ENCODE peak calls at places on chromosome 18, in four cellular contexts. One of them, this sample, is unnamed.

GRCh38 chr18:45617284-45617683 is 2.0 kb downstream of the SLC14A2 start:
- DNase-seq in psoas muscle: peak; percentile 82
- DNase-seq in T-cell: no peak
- DNase-seq in AG09319: peak; percentile 72
- DNase-seq in this sample: no peak

GRCh38 chr18:58049000-58049688 is 5.1 kb downstream of the NEDD4L start:
- DNase-seq in psoas muscle: no peak
- DNase-seq in AG09319: no peak
- DNase-seq in T-cell: no peak
- DNase-seq in this sample: no peak

GRCh38 chr18:57915848-57916596 is 112.9 kb upstream of the ATP8B1 start:
- DNase-seq in psoas muscle: no peak
- DNase-seq in T-cell: no peak
- DNase-seq in AG09319: no peak
- DNase-seq in this sample: no peak

GRCh38 chr18:5288517-5288935 is 7.0 kb downstream of the ZBTB14 start:
- DNase-seq in psoas muscle: no peak
- DNase-seq in T-cell: no peak
- DNase-seq in AG09319: no peak
- DNase-seq in this sample: no peak

GRCh38 chr18:68764016-68764415 is 33.9 kb upstream of the CCDC102B start:
- DNase-seq in psoas muscle: no peak
- DNase-seq in T-cell: no peak
- DNase-seq in AG09319: no peak
- DNase-seq in this sample: no peak

GRCh38 chr18:35451032-35451431 is 46.7 kb downstream of the INO80C start:
- DNase-seq in AG09319: no peak
- DNase-seq in T-cell: no peak
- DNase-seq in psoas muscle: no peak
- DNase-seq in this sample: no peak

GRCh38 chr18:23547806-23548205 is 38.5 kb downstream of the NPC1 start:
- DNase-seq in AG09319: no peak
- DNase-seq in psoas muscle: no peak
- DNase-seq in T-cell: no peak
- DNase-seq in this sample: peak; percentile 56

GRCh38 chr18:56200381-56200831 is 438.0 kb downstream of the TXNL1 start:
- DNase-seq in psoas muscle: no peak
- DNase-seq in T-cell: no peak
- DNase-seq in AG09319: no peak
- DNase-seq in this sample: peak; percentile 23

GRCh38 chr18:24878289-24878688 is 417.9 kb downstream of the HRH4 start:
- DNase-seq in T-cell: no peak
- DNase-seq in AG09319: peak; percentile 45
- DNase-seq in psoas muscle: no peak
- DNase-seq in this sample: no peak

GRCh38 chr18:75044791-75045190 is 164.1 kb downstream of the PTGR3 start:
- DNase-seq in T-cell: no peak
- DNase-seq in AG09319: no peak
- DNase-seq in psoas muscle: no peak
- DNase-seq in this sample: no peak

GRCh38 chr18:3603460-3604259 is 153.7 kb downstream of the TGIF1 start:
- DNase-seq in psoas muscle: no peak
- DNase-seq in T-cell: no peak
- DNase-seq in AG09319: peak; percentile 97
- DNase-seq in this sample: peak; percentile 98

GRCh38 chr18:55275042-55275897 is 312.7 kb downstream of the TCF4 start:
- DNase-seq in T-cell: no peak
- DNase-seq in psoas muscle: peak; percentile 73
- DNase-seq in AG09319: no peak
- DNase-seq in this sample: no peak

GRCh38 chr18:68918216-68918615 is 120.3 kb downstream of the CCDC102B start:
- DNase-seq in psoas muscle: no peak
- DNase-seq in T-cell: no peak
- DNase-seq in AG09319: no peak
- DNase-seq in this sample: no peak

GRCh38 chr18:30814446-30814845 is 228.1 kb downstream of the DSC3 start:
- DNase-seq in T-cell: no peak
- DNase-seq in psoas muscle: no peak
- DNase-seq in AG09319: no peak
- DNase-seq in this sample: no peak

GRCh38 chr18:46250812-46251173 is 146.6 kb downstream of the HAUS1 start:
- DNase-seq in AG09319: no peak
- DNase-seq in T-cell: no peak
- DNase-seq in psoas muscle: no peak
- DNase-seq in this sample: no peak

GRCh38 chr18:13510594-13510993 is 215.8 kb downstream of the FAM210A start:
- DNase-seq in AG09319: no peak
- DNase-seq in T-cell: no peak
- DNase-seq in psoas muscle: no peak
- DNase-seq in this sample: no peak

GRCh38 chr18:24321071-24321470 is 76.6 kb downstream of the OSBPL1A start:
- DNase-seq in psoas muscle: no peak
- DNase-seq in T-cell: no peak
- DNase-seq in AG09319: no peak
- DNase-seq in this sample: no peak

GRCh38 chr18:61657066-61657732 is 235.6 kb downstream of the RNF152 start:
- DNase-seq in psoas muscle: no peak
- DNase-seq in AG09319: no peak
- DNase-seq in T-cell: no peak
- DNase-seq in this sample: no peak

GRCh38 chr18:11982981-11983380 is 1.7 kb downstream of the IMPA2 start:
- DNase-seq in psoas muscle: no peak
- DNase-seq in T-cell: no peak
- DNase-seq in AG09319: no peak
- DNase-seq in this sample: no peak

GRCh38 chr18:61892683-61893303 is at the start of gene RNF152:
- DNase-seq in psoas muscle: peak; percentile 23
- DNase-seq in AG09319: no peak
- DNase-seq in T-cell: no peak
- DNase-seq in this sample: no peak

GRCh38 chr18:9066817-9067306 is 35.6 kb upstream of the NDUFV2 start:
- DNase-seq in psoas muscle: no peak
- DNase-seq in T-cell: no peak
- DNase-seq in AG09319: no peak
- DNase-seq in this sample: no peak

GRCh38 chr18:40470753-40471152 is 1484.3 kb upstream of the PIK3C3 start:
- DNase-seq in AG09319: no peak
- DNase-seq in T-cell: no peak
- DNase-seq in psoas muscle: no peak
- DNase-seq in this sample: no peak

GRCh38 chr18:63534615-63535014 is 7.6 kb upstream of the SERPINB12 start:
- DNase-seq in AG09319: no peak
- DNase-seq in T-cell: no peak
- DNase-seq in psoas muscle: no peak
- DNase-seq in this sample: no peak

GRCh38 chr18:9671214-9671613 is 36.9 kb upstream of the RAB31 start:
- DNase-seq in AG09319: no peak
- DNase-seq in psoas muscle: no peak
- DNase-seq in T-cell: no peak
- DNase-seq in this sample: no peak

GRCh38 chr18:7605705-7606104 is 38.6 kb downstream of the PTPRM start:
- DNase-seq in psoas muscle: no peak
- DNase-seq in AG09319: no peak
- DNase-seq in T-cell: no peak
- DNase-seq in this sample: no peak

GRCh38 chr18:54161267-54161666 is 63.2 kb downstream of the MBD2 start:
- DNase-seq in psoas muscle: no peak
- DNase-seq in AG09319: no peak
- DNase-seq in T-cell: no peak
- DNase-seq in this sample: no peak

GRCh38 chr18:61196745-61197144 is 136.5 kb upstream of the CDH20 start:
- DNase-seq in T-cell: no peak
- DNase-seq in AG09319: no peak
- DNase-seq in psoas muscle: no peak
- DNase-seq in this sample: no peak

GRCh38 chr18:10010611-10011015 is 96.8 kb downstream of the VAPA start:
- DNase-seq in T-cell: no peak
- DNase-seq in AG09319: peak; percentile 78
- DNase-seq in psoas muscle: peak; percentile 28
- DNase-seq in this sample: peak; percentile 38

GRCh38 chr18:44700652-44701051 is 20.0 kb downstream of the SETBP1 start:
- DNase-seq in psoas muscle: no peak
- DNase-seq in T-cell: peak; percentile 21
- DNase-seq in AG09319: no peak
- DNase-seq in this sample: no peak

GRCh38 chr18:22465859-22466602 is 48.3 kb upstream of the CTAGE1 start:
- DNase-seq in psoas muscle: no peak
- DNase-seq in AG09319: peak; percentile 60
- DNase-seq in T-cell: peak; percentile 7
- DNase-seq in this sample: peak; percentile 96

GRCh38 chr18:26863122-26863879 is 2.2 kb downstream of the AQP4 start:
- DNase-seq in AG09319: no peak
- DNase-seq in T-cell: no peak
- DNase-seq in psoas muscle: peak; percentile 74
- DNase-seq in this sample: no peak

GRCh38 chr18:55779461-55779710 is 191.4 kb upstream of the TCF4 start:
- DNase-seq in AG09319: no peak
- DNase-seq in psoas muscle: peak; percentile 36
- DNase-seq in T-cell: no peak
- DNase-seq in this sample: no peak

GRCh38 chr18:80197490-80197889 is 49.8 kb downstream of the PARD6G start:
- DNase-seq in T-cell: no peak
- DNase-seq in AG09319: no peak
- DNase-seq in psoas muscle: no peak
- DNase-seq in this sample: no peak

GRCh38 chr18:32576296-32576916 is 105.7 kb upstream of the GAREM1 start:
- DNase-seq in psoas muscle: no peak
- DNase-seq in AG09319: no peak
- DNase-seq in T-cell: no peak
- DNase-seq in this sample: peak; percentile 25

GRCh38 chr18:61929881-61930640 is 37.3 kb upstream of the RNF152 start:
- DNase-seq in T-cell: no peak
- DNase-seq in psoas muscle: no peak
- DNase-seq in AG09319: no peak
- DNase-seq in this sample: no peak

GRCh38 chr18:49664086-49664890 is 102.4 kb downstream of the LIPG start:
- DNase-seq in T-cell: no peak
- DNase-seq in psoas muscle: peak; percentile 35
- DNase-seq in AG09319: no peak
- DNase-seq in this sample: no peak

GRCh38 chr18:54742120-54742519 is 86.2 kb upstream of the RAB27B start:
- DNase-seq in T-cell: no peak
- DNase-seq in psoas muscle: no peak
- DNase-seq in AG09319: no peak
- DNase-seq in this sample: no peak

GRCh38 chr18:62081248-62081647 is 105.6 kb downstream of the PIGN start:
- DNase-seq in T-cell: no peak
- DNase-seq in AG09319: no peak
- DNase-seq in psoas muscle: no peak
- DNase-seq in this sample: no peak

GRCh38 chr18:32919799-32920198 is 147.0 kb upstream of the KLHL14 start:
- DNase-seq in T-cell: no peak
- DNase-seq in psoas muscle: no peak
- DNase-seq in AG09319: no peak
- DNase-seq in this sample: no peak

This sample was measured in kidney epithelial cell.